ENCODE peak calls at places on chromosomes 4 and X, in four cellular contexts. F, L, I and A are unnamed samples.
A peak's percentile ranks its signal among the peaks of the same experiment; 100 is the strongest.

GRCh38 chrX:44400588-44400987 is 57.1 kb upstream of the EFHC2 start:
- DNase-seq in I (no peak), L (no peak), F (peak; percentile 92), A (peak; percentile 92)

GRCh38 chrX:150643271-150643670 is 49.9 kb upstream of the MTMR1 start:
- DNase-seq in L (no peak), I (no peak), F (no peak), A (no peak)

GRCh38 chr4:159396151-159396550 is 293.3 kb downstream of the RAPGEF2 start:
- DNase-seq in F (no peak), L (no peak), I (no peak), A (no peak)

GRCh38 chr4:79823148-79823763 is 249.8 kb downstream of the ANTXR2 start:
- DNase-seq in L (no peak), F (no peak), I (no peak), A (no peak)

GRCh38 chrX:123648028-123648810 is 84.6 kb downstream of the THOC2 start:
- DNase-seq in I (no peak), F (no peak), L (no peak), A (peak; percentile 18)

GRCh38 chrX:95056901-95057300 is 1382.9 kb downstream of the FAM133A start:
- DNase-seq in F (no peak), L (no peak), I (no peak), A (no peak)

GRCh38 chrX:13285229-13285628 is 34.6 kb downstream of the ATXN3L start:
- DNase-seq in I (no peak), L (no peak), F (no peak), A (no peak)

GRCh38 chr4:6071191-6071958 is 53.1 kb upstream of the C4orf50 start:
- DNase-seq in F (no peak), L (no peak), I (no peak), A (no peak)

GRCh38 chr4:101464596-101464995 is 117.3 kb upstream of the PPP3CA start:
- DNase-seq in F (no peak), L (no peak), I (no peak), A (no peak)

GRCh38 chr4:186887211-186887785 is 163.6 kb upstream of the FAT1 start:
- DNase-seq in L (no peak), I (no peak), F (no peak), A (no peak)

GRCh38 chrX:150100261-150100660 is 162.0 kb upstream of the EOLA2 start:
- DNase-seq in I (no peak), F (no peak), L (no peak), A (no peak)

GRCh38 chr4:181517521-181517920 is 725.7 kb upstream of the TENM3 start:
- DNase-seq in I (no peak), F (no peak), L (no peak), A (no peak)

GRCh38 chr4:31383767-31384166 is 663.6 kb downstream of the PCDH7 start:
- DNase-seq in L (no peak), F (no peak), I (no peak), A (no peak)

GRCh38 chr4:104263100-104263499 is 231.6 kb downstream of the CXXC4 start:
- DNase-seq in F (no peak), I (no peak), L (no peak), A (no peak)

GRCh38 chr4:141090473-141090872 is 42.8 kb downstream of the RNF150 start:
- DNase-seq in I (no peak), L (no peak), F (no peak), A (no peak)

GRCh38 chrX:155056877-155057792 is 13.8 kb downstream of the CMC4 start:
- DNase-seq in I (peak; percentile 39), F (peak; percentile 53), L (peak; percentile 50), A (peak; percentile 21)

GRCh38 chr4:159010563-159011260 is 92.2 kb upstream of the RAPGEF2 start:
- DNase-seq in L (peak; percentile 64), I (peak; percentile 78), F (peak; percentile 81), A (peak; percentile 72)

GRCh38 chr4:148214529-148215166 is 227.6 kb downstream of the NR3C2 start:
- DNase-seq in I (peak; percentile 47), F (no peak), L (peak; percentile 54), A (peak; percentile 9)

GRCh38 chrX:25503826-25504225 is 488.1 kb upstream of the ARX start:
- DNase-seq in F (no peak), I (no peak), L (no peak), A (no peak)

GRCh38 chr4:15781427-15782095 is 3.4 kb downstream of the CD38 start:
- DNase-seq in F (no peak), L (no peak), I (no peak), A (no peak)

GRCh38 chr4:75432683-75433082 is 81.5 kb downstream of the RCHY1 start:
- DNase-seq in I (no peak), L (no peak), F (peak; percentile 0), A (no peak)

GRCh38 chrX:13763489-13763888 is 28.9 kb downstream of the OFD1 start:
- DNase-seq in F (no peak), I (no peak), L (peak; percentile 34), A (no peak)

GRCh38 chr4:3679851-3680311 is 86.3 kb upstream of the ADRA2C start:
- DNase-seq in L (no peak), F (no peak), I (no peak), A (no peak)

GRCh38 chr4:159171287-159171686 is 68.4 kb downstream of the RAPGEF2 start:
- DNase-seq in I (no peak), L (no peak), F (no peak), A (no peak)

GRCh38 chr4:89254847-89255246 is 52.8 kb downstream of the GPRIN3 start:
- DNase-seq in I (no peak), F (peak; percentile 1), L (no peak), A (no peak)

GRCh38 chr4:38180456-38180855 is 220.3 kb downstream of the PTTG2 start:
- DNase-seq in F (no peak), L (no peak), I (no peak), A (no peak)

GRCh38 chrX:130173190-130173895 is 1.6 kb downstream of the RAB33A start:
- DNase-seq in I (peak; percentile 13), L (peak; percentile 18), F (peak; percentile 73), A (no peak)
- H3K4me3 ChIP-seq in I (peak overlapping the region; percentile 73), L (no peak overlapping the region), F (peak overlapping the region; percentile 8), A (no peak overlapping the region)

DNA sequence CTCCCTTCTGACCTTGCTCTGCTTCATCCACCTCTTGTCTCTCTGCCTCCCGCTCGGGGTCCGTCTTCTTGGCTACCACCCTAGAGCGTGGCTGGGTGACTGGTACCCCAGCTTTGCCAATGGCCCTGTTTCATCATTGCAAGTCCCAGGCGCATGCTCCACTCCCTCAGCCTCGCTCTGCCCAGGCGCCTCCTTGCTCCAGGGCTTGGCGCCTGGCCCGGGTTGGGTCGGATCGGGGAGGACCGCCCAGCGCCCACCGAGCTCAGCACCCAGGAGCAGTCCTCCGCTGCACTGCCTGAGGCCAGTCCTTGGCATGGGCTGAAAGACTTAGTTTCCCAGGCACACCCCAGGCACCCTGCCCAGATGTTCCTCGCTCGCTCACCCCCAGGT is 577 bp downstream of the BGN start:
- DNase-seq in I (no peak), L (peak; percentile 46), F (no peak), A (no peak)
- H3K4me3 ChIP-seq in I (peak overlapping the region; percentile 52), L (peak overlapping the region; percentile 54), F (peak overlapping the region; percentile 60), A (peak overlapping the region; percentile 60)

GRCh38 chr4:108622022-108622421 is 1.6 kb downstream of the RPL34 start:
- DNase-seq in L (no peak), I (no peak), F (no peak), A (no peak)
- H3K4me3 ChIP-seq in L (no peak overlapping the region), I (peak overlapping the region; percentile 79), F (peak overlapping the region; percentile 78), A (peak overlapping the region; percentile 99)

DNA sequence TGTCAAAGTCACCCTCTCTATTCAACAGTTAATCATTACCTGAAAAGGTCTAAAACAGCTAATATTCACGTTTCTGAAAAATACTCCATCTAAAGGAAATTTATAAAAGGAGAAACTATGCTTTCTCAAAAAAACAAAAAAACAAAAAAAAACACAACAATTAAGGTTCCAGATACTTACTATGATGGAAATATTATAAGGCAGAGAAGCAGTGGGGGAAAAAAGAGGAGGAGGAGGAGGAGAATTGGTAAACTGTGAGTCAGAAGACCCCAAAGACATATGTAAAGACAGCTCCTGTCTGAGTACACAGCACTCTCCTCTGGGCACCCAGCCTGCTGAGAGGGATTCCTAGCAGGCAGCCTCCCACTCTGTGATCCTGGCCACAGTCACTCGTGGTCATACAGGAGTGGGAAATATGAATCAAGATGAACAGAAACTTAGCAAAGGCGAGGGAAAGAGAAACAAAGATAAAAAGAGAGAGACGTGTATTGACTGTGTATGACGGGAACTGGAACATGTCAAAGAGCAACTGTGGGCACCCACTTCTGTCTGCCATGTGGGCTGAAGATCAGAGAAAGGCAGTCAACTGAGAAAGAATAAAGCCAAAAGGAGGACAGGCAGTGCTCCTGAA is 12.5 kb downstream of the KLHL15 start:
- DNase-seq in L (no peak), I (no peak), F (no peak), A (no peak)
- H3K4me3 ChIP-seq in L (no peak overlapping the region), I (no peak overlapping the region), F (no peak overlapping the region), A (no peak overlapping the region)

GRCh38 chrX:19515615-19516105 is 352 bp upstream of the MAP3K15 start:
- DNase-seq in I (no peak), L (no peak), F (no peak), A (no peak)

GRCh38 chrX:19513383-19513782 is 1.9 kb downstream of the MAP3K15 start:
- DNase-seq in F (no peak), I (no peak), L (no peak), A (no peak)

GRCh38 chrX:19512961-19513360 is 2.3 kb downstream of the MAP3K15 start:
- DNase-seq in F (no peak), I (no peak), L (no peak), A (no peak)

GRCh38 chrX:19512359-19512758 is 2.9 kb downstream of the MAP3K15 start:
- DNase-seq in L (no peak), F (no peak), I (no peak), A (no peak)

DNA sequence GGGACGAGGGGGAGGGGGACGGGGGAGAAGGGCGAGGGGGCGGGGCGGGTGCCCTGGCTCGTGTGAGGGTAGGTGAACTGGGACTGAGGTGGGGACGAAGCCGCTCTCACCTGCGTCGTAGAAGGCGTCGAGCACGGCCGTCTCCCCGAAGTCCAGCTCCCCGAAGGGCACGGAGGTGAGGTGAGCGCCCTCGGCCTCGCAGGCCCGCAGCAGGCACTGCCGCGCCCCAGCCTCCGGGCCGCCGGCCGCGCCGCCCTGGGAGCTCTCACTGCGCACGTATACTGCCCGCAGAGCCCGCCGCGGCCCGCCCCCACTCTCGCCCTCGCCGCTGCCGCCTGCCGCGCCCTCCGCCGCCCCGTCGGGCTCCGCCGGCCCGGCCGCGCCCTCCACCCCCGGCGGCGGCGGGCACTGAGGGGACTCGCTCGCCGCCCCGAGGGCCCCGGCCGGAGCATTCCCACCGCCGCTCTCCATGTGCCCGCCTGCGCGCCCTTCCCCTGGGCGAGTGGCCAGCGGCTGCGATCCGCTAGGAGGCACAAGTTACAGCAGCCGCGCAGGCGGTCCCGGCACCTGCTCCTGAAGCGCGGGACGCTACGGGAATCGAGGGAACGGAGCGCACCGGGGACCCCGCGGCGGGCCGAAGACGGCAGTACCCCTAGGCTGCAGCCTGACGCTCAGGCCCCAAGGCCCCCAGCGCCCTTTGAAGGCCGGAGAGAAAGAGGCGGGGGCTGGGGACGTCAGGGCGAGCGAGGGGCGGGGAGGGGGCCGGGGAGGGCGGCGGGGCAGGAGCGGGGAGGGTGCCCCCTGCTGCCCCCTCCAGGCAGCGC is at the start of gene MAP3K15:
- DNase-seq in I (no peak), L (peak; percentile 23), F (no peak), A (no peak)
- H3K4me3 ChIP-seq in I (peak within 1 kb of the TSS; percentile 43), L (peak within 1 kb of the TSS; percentile 36), F (no peak within 1 kb of the TSS), A (peak within 1 kb of the TSS; percentile 22)